ENCODE peak calls at places on chromosomes 1 and 21, in five cellular contexts. P is stimulated activated naive CD4-positive, alpha-beta T cell; V is Calu3; R is substantia nigra; S is T-helper 1 cell. T is an unnamed sample.

GRCh38 chr1:195516036-195516435 is 1092.2 kb downstream of the KCNT2 start:
- DNase-seq in P (no peak), V (no peak), R (no peak), S (no peak), T (no peak)

GRCh38 chr1:245837741-245838140 is 669.3 kb downstream of the SMYD3 start:
- DNase-seq in P (no peak), V (peak), R (no peak), S (no peak), T (no peak)

GRCh38 chr21:46092026-46092764 is 5.7 kb upstream of the COL6A2 start:
- DNase-seq in P (no peak), V (no peak), R (no peak), S (no peak), T (no peak)

GRCh38 chr1:206479164-206480125 is 9.2 kb downstream of the IKBKE start:
- DNase-seq in P (peak), V (peak), R (peak), S (peak), T (no peak)

GRCh38 chr1:93814059-93814794 is 64.8 kb downstream of the DNTTIP2 start:
- DNase-seq in P (no peak), V (peak), R (no peak), S (peak), T (peak)

GRCh38 chr1:55854911-55855310 is 639.7 kb upstream of the USP24 start:
- DNase-seq in P (no peak), V (no peak), R (no peak), S (no peak), T (no peak)

GRCh38 chr1:196608401-196609113 is at the start of gene KCNT2:
- DNase-seq in P (no peak), V (peak), R (no peak), S (no peak), T (peak)

GRCh38 chr1:78526496-78526895 is 35.7 kb downstream of the PTGFR start:
- DNase-seq in P (no peak), V (no peak), R (no peak), S (no peak), T (no peak)

GRCh38 chr1:208213786-208214185 is 30.4 kb downstream of the PLXNA2 start:
- DNase-seq in P (no peak), V (no peak), R (no peak), S (no peak), T (no peak)